ENCODE peak calls at places on chromosomes 7 and 10, in four cellular contexts. U is body of pancreas, N is hepatocyte, P is Peyer's patch. D is an unnamed sample. For H3K9me3, the result is how much of the 10 kb centered on the place peaks cover.

GRCh38 chr10:123348721-123349120 is 194.5 kb downstream of the BUB3 start:
- DNase-seq in U (no peak), N (no peak), P (no peak), D (no peak)

GRCh38 chr7:64883113-64883905 is 19.8 kb upstream of the ZNF273 start:
- DNase-seq in P (peak), N (no peak), U (no peak), D (no peak)

GRCh38 chr10:14416308-14416700 is 85.6 kb upstream of the FRMD4A start:
- DNase-seq in P (no peak), N (peak), U (no peak), D (no peak)

GRCh38 chr10:121990015-121990677 is 1.2 kb downstream of the TACC2 start:
- DNase-seq in N (no peak), P (peak), U (peak), D (no peak)

GRCh38 chr7:141312828-141313521 is 238.2 kb upstream of the AGK start:
- DNase-seq in U (no peak), N (no peak), P (no peak), D (no peak)

GRCh38 chr7:70893422-70893821 is 238.5 kb upstream of the GALNT17 start:
- DNase-seq in N (no peak), U (no peak), P (no peak), D (no peak)

GRCh38 chr7:47313564-47313963 is 268.3 kb downstream of the TNS3 start:
- DNase-seq in P (no peak), N (no peak), U (no peak), D (no peak)

GRCh38 chr10:128049226-128050010 is 76.8 kb downstream of the MKI67 start:
- DNase-seq in N (no peak), U (no peak), P (no peak), D (no peak)

GRCh38 chr10:31765546-31765945 is 163.1 kb downstream of the ARHGAP12 start:
- DNase-seq in P (no peak), N (no peak), U (no peak), D (no peak)

GRCh38 chr7:112056409-112056808 is 149.8 kb downstream of the DOCK4 start:
- DNase-seq in P (no peak), U (no peak), N (peak), D (no peak)

GRCh38 chr7:8433477-8434289 is at the start of gene NXPH1:
- DNase-seq in N (peak), P (no peak), U (no peak), D (no peak)

GRCh38 chr7:106098889-106099288 is 13.2 kb downstream of the SYPL1 start:
- DNase-seq in U (no peak), N (no peak), P (no peak), D (no peak)

GRCh38 chr7:106099539-106099938 is 12.6 kb downstream of the SYPL1 start:
- DNase-seq in P (no peak), U (no peak), N (no peak), D (no peak)

GRCh38 chr7:106100863-106101262 is 11.2 kb downstream of the SYPL1 start:
- DNase-seq in P (no peak), N (no peak), U (no peak), D (no peak)

GRCh38 chr7:106102387-106102966 is 9.6 kb downstream of the SYPL1 start:
- DNase-seq in P (no peak), U (no peak), N (no peak), D (no peak)

GRCh38 chr7:106101726-106102125 is 10.4 kb downstream of the SYPL1 start:
- DNase-seq in U (no peak), P (no peak), N (no peak), D (no peak)
- H3K27ac ChIP-seq in U (no peak), P (no peak), N (no peak), D (no peak)

GRCh38 chr7:19001854-19002253 is 115.6 kb downstream of the TWIST1 start:
- DNase-seq in P (no peak), U (no peak), N (no peak), D (no peak)

GRCh38 chr7:18997477-18998130 is 119.8 kb downstream of the TWIST1 start:
- DNase-seq in P (no peak), N (no peak), U (no peak), D (no peak)

GRCh38 chr7:18995811-18996400 is 121.5 kb downstream of the TWIST1 start:
- DNase-seq in P (no peak), U (no peak), N (peak), D (no peak)

GRCh38 chr7:18996583-18996982 is 120.9 kb downstream of the TWIST1 start:
- DNase-seq in P (no peak), U (no peak), N (no peak), D (no peak)

GRCh38 chr7:19000410-19000809 is 117.0 kb downstream of the TWIST1 start:
- DNase-seq in U (no peak), P (no peak), N (no peak), D (no peak)
- H3K9me3 ChIP-seq in U (under half), P (under half), N (under half), D (under half)

GRCh38 chr10:89306019-89306418 is 4.2 kb downstream of the IFIT2 start:
- DNase-seq in U (no peak), N (peak), P (no peak), D (no peak)

GRCh38 chr10:89301231-89301630 is 615 bp upstream of the IFIT2 start:
- DNase-seq in U (no peak), P (peak), N (no peak), D (peak)

GRCh38 chr10:89301721-89302445 is at the start of gene IFIT2:
- DNase-seq in N (peak), P (peak), U (peak), D (peak)

GRCh38 chr10:89302628-89303027 is 782 bp downstream of the IFIT2 start:
- DNase-seq in U (no peak), N (no peak), P (no peak), D (no peak)

DNA sequence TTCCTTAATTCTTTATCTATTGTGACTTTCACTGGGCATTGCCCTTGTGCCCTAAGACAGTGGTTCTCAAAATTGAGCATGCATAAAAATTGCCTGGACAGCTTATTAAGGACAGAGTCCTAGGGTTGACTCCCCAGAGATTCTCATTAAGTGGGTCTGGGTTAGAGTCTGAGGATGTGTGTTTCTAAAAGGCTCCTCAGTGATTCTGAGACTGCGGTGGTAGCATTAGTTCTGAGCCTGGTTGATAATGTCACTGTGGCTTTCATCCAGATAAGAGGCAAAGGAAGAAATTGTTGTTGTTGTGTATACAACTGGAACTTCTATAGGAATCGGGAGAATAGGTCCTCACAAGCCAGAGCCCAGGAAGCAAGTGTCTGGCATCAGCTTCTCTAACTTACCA is 1.3 kb downstream of the IFIT2 start:
- DNase-seq in P (no peak), N (no peak), U (no peak), D (no peak)
- H3K27ac ChIP-seq in P (no peak), N (peak), U (no peak), D (no peak)

DNA sequence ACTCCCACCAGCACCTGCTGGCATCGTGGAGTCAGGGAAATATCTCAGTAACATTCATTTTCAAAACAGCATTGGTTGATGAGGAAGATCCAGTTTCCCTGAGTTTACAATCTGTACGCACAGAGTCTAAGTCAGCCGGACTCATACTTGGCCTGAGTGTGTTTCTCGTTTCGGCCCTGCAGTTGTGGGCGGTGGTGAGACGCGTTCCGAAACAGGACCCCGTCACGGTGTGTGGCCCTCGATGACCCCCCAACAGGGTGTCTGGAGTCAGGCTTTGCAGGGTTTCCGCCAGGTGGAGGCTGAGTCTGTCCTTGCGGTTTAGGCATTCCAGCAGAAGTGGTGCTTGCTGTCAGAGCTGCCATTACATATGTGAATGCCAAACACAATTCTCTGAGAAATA is 317.5 kb downstream of the DNAJB6 start:
- DNase-seq in U (no peak), N (no peak), P (peak), D (no peak)
- H3K9me3 ChIP-seq in U (under half), N (under half), P (under half), D (under half)

GRCh38 chr10:69446229-69446628 is 5.0 kb upstream of the TSPAN15 start:
- DNase-seq in N (no peak), P (no peak), U (no peak), D (no peak)
- H3K27ac ChIP-seq in N (peak), P (no peak), U (no peak), D (no peak)

GRCh38 chr10:104347295-104348045 is 6.2 kb upstream of the CFAP58 start:
- DNase-seq in N (no peak), P (no peak), U (no peak), D (no peak)

GRCh38 chr10:104342941-104343411 is 4.7 kb upstream of the ITPRIP start:
- DNase-seq in N (no peak), U (no peak), P (no peak), D (no peak)

GRCh38 chr10:104345512-104345911 is 7.2 kb upstream of the ITPRIP start:
- DNase-seq in U (no peak), P (no peak), N (no peak), D (no peak)

GRCh38 chr10:104345941-104346340 is 7.7 kb upstream of the ITPRIP start:
- DNase-seq in U (no peak), N (no peak), P (no peak), D (no peak)

DNA sequence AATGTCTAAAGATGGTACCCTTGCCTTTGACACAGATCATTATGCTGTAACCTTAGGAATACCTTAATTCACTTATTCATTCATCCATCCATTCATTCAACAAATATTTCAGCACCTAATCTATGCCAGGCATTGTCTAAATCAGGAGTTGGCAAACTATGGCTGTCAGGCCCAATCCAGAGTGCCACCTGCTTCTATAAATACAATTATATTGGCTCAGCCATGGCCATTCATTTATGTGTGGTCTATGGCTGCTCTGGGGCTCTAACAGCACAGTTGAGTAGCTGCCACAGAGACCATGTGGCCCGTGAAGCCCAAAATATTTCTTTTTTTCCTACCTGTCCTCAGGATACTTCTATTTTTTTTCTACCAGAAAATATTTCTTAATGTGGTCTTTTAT is 6.0 kb upstream of the ITPRIP start:
- DNase-seq in P (no peak), N (no peak), U (no peak), D (no peak)
- H3K9me3 ChIP-seq in P (under half), N (under half), U (under half), D (under half)

DNA sequence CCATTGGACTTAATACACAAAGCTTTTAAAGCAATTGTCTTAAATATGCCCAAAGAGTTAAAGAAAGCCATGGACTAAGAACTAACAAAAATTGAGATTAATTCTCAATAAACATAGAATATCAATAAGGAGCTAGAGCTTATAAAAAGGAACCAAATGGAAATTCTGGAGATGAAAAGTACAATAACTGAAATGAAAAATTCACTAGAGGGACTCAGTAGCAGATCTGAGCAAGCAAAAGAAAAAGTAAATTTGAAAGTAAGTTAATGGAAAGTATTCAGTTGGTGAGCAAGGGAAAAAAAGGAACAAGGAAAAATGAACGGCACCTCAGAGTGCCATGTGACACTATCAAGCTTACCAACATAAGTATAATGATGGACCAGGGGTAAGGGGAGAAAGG is 209.8 kb downstream of the FZD1 start:
- DNase-seq in U (no peak), N (no peak), P (no peak), D (no peak)
- H3K27ac ChIP-seq in U (no peak), N (no peak), P (no peak), D (no peak)

DNA sequence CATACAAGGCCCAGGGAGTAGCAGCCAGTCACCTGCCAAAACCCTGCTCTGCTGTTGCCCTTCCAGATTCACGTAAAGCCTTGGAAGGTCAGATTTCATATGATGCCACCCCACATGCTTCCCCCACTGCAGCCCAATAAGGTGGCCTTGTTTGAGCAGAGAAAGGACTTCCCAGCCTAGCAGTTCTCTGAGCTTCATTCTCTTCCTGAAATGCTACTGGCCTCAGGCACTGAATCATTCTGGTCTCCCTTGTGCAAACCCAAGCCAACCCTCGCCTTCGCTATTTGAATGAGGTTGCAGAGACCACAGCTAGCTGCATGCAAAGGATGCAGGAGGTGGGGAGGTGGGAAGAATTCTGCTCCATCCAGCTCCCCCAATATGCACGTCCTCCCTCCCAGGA is 60.3 kb upstream of the PLXNA4 start:
- DNase-seq in N (no peak), P (no peak), U (no peak), D (no peak)
- H3K9me3 ChIP-seq in N (under half), P (under half), U (under half), D (under half)

GRCh38 chr7:99562114-99562784 is 3.8 kb downstream of the ZNF655 start:
- DNase-seq in P (no peak), N (no peak), U (no peak), D (no peak)

GRCh38 chr7:99562832-99563231 is 4.4 kb downstream of the ZNF655 start:
- DNase-seq in N (peak), P (peak), U (peak), D (peak)

GRCh38 chr7:99561735-99562051 is 3.3 kb downstream of the ZNF655 start:
- DNase-seq in P (no peak), N (no peak), U (no peak), D (no peak)

GRCh38 chr7:99559276-99559915 is 954 bp downstream of the ZNF655 start:
- DNase-seq in U (no peak), P (no peak), N (no peak), D (no peak)

GRCh38 chr7:99560834-99561734 is 2.6 kb downstream of the ZNF655 start:
- DNase-seq in N (no peak), P (no peak), U (no peak), D (no peak)
- H3K27ac ChIP-seq in N (peak), P (no peak), U (no peak), D (peak)

DNA sequence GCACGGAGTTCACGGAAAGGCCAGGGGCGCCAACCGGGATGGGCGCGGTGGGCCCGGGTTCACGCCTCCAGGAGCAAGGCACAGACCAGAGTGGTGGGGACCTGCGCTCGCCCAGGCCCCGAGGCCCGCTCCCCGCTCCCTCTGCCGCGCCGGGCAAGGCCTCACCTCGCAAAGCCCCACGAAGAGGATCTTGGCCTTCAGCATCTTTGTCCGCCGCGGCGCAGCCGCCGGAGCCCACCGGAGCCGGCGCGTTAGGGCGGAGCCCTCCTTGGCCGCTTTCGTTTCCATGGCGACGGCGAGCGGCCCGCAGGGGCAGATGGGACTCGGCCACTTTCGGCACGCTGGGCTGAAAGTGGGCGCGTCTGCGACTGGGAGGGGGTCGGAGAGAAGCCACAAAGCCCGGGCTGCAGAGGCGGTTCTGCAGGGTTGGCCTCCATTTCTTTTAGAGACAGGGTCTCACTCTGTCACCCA is 944.4 kb upstream of the ZNF722 start:
- DNase-seq in P (peak), N (no peak), U (no peak), D (no peak)
- H3K9me3 ChIP-seq in P (under half), N (under half), U (under half), D (under half)